ENCODE peak calls at places on chromosomes 2 and 18, in five cellular contexts. One of them, this sample, is unnamed.

GRCh38 chr18:26965206-26965605 is 99.7 kb upstream of the AQP4 start:
- DNase-seq in HFFc6: no peak
- DNase-seq in Calu3: no peak
- DNase-seq in left ventricle myocardium inferior: no peak
- DNase-seq in nephron progenitor cell: no peak
- DNase-seq in this sample: no peak

GRCh38 chr2:182228073-182228473 is 198.8 kb downstream of the PDE1A start:
- DNase-seq in Calu3: no peak
- DNase-seq in left ventricle myocardium inferior: no peak
- DNase-seq in nephron progenitor cell: no peak
- DNase-seq in HFFc6: no peak
- DNase-seq in this sample: no peak

GRCh38 chr2:75200140-75200985 is 1.0 kb upstream of the TACR1 start:
- DNase-seq in nephron progenitor cell: peak; percentile 52
- DNase-seq in Calu3: peak; percentile 53
- DNase-seq in left ventricle myocardium inferior: peak; percentile 64
- DNase-seq in HFFc6: peak; percentile 13
- DNase-seq in this sample: peak; percentile 68

GRCh38 chr2:46229134-46230063 is 67.8 kb upstream of the EPAS1 start:
- DNase-seq in left ventricle myocardium inferior: no peak
- DNase-seq in nephron progenitor cell: no peak
- DNase-seq in Calu3: peak; percentile 47
- DNase-seq in HFFc6: no peak
- DNase-seq in this sample: no peak

GRCh38 chr2:167271941-167272340 is 383.7 kb downstream of the XIRP2 start:
- DNase-seq in HFFc6: no peak
- DNase-seq in Calu3: no peak
- DNase-seq in left ventricle myocardium inferior: no peak
- DNase-seq in nephron progenitor cell: no peak
- DNase-seq in this sample: no peak

GRCh38 chr18:57533399-57533884 is 53.1 kb downstream of the FECH start:
- DNase-seq in HFFc6: peak; percentile 26
- DNase-seq in left ventricle myocardium inferior: no peak
- DNase-seq in Calu3: no peak
- DNase-seq in nephron progenitor cell: peak; percentile 53
- DNase-seq in this sample: no peak

GRCh38 chr18:21897811-21898210 is 157.2 kb downstream of the MIB1 start:
- DNase-seq in nephron progenitor cell: peak; percentile 68
- DNase-seq in left ventricle myocardium inferior: no peak
- DNase-seq in Calu3: peak; percentile 73
- DNase-seq in HFFc6: peak; percentile 11
- DNase-seq in this sample: no peak

GRCh38 chr2:159209341-159210306 is 76.9 kb downstream of the WDSUB1 start:
- DNase-seq in nephron progenitor cell: no peak
- DNase-seq in left ventricle myocardium inferior: no peak
- DNase-seq in HFFc6: no peak
- DNase-seq in Calu3: no peak
- DNase-seq in this sample: no peak

GRCh38 chr18:48866028-48866733 is 84.6 kb downstream of the SMAD7 start:
- DNase-seq in HFFc6: no peak
- DNase-seq in Calu3: no peak
- DNase-seq in left ventricle myocardium inferior: peak; percentile 53
- DNase-seq in nephron progenitor cell: no peak
- DNase-seq in this sample: no peak

GRCh38 chr2:165008916-165009315 is 53.6 kb upstream of the SLC38A11 start:
- DNase-seq in nephron progenitor cell: no peak
- DNase-seq in Calu3: peak; percentile 46
- DNase-seq in left ventricle myocardium inferior: no peak
- DNase-seq in HFFc6: no peak
- DNase-seq in this sample: no peak

GRCh38 chr18:11937874-11938478 is 29.9 kb upstream of the MPPE1 start:
- DNase-seq in HFFc6: peak; percentile 49
- DNase-seq in left ventricle myocardium inferior: peak; percentile 68
- DNase-seq in nephron progenitor cell: peak; percentile 79
- DNase-seq in Calu3: peak; percentile 81
- DNase-seq in this sample: peak; percentile 79

GRCh38 chr2:140457483-140457882 is 1673.3 kb downstream of the LRP1B start:
- DNase-seq in Calu3: no peak
- DNase-seq in left ventricle myocardium inferior: no peak
- DNase-seq in HFFc6: no peak
- DNase-seq in nephron progenitor cell: no peak
- DNase-seq in this sample: no peak

GRCh38 chr18:24234330-24234729 is 95.5 kb downstream of the CABYR start:
- DNase-seq in left ventricle myocardium inferior: peak; percentile 50
- DNase-seq in Calu3: no peak
- DNase-seq in nephron progenitor cell: no peak
- DNase-seq in HFFc6: no peak
- DNase-seq in this sample: no peak

GRCh38 chr2:46804794-46805193 is 110.8 kb downstream of the MCFD2 start:
- DNase-seq in left ventricle myocardium inferior: no peak
- DNase-seq in Calu3: no peak
- DNase-seq in nephron progenitor cell: no peak
- DNase-seq in HFFc6: no peak
- DNase-seq in this sample: no peak

GRCh38 chr2:27833931-27834330 is 56.3 kb downstream of the RBKS start:
- DNase-seq in Calu3: no peak
- DNase-seq in HFFc6: peak; percentile 48
- DNase-seq in nephron progenitor cell: no peak
- DNase-seq in left ventricle myocardium inferior: no peak
- DNase-seq in this sample: no peak

GRCh38 chr2:59885536-59885935 is 667.9 kb downstream of the BCL11A start:
- DNase-seq in Calu3: no peak
- DNase-seq in HFFc6: no peak
- DNase-seq in nephron progenitor cell: no peak
- DNase-seq in left ventricle myocardium inferior: no peak
- DNase-seq in this sample: no peak

GRCh38 chr18:8929381-8929780 is 173.1 kb upstream of the NDUFV2 start:
- DNase-seq in left ventricle myocardium inferior: no peak
- DNase-seq in Calu3: no peak
- DNase-seq in HFFc6: no peak
- DNase-seq in nephron progenitor cell: no peak
- DNase-seq in this sample: no peak

GRCh38 chr18:48455555-48456478 is 46.6 kb upstream of the ZBTB7C start:
- DNase-seq in left ventricle myocardium inferior: no peak
- DNase-seq in nephron progenitor cell: no peak
- DNase-seq in Calu3: peak; percentile 91
- DNase-seq in HFFc6: peak; percentile 68
- DNase-seq in this sample: no peak

GRCh38 chr2:108194409-108195132 is 45.2 kb upstream of the SULT1C3 start:
- DNase-seq in left ventricle myocardium inferior: no peak
- DNase-seq in nephron progenitor cell: no peak
- DNase-seq in HFFc6: no peak
- DNase-seq in Calu3: no peak
- DNase-seq in this sample: no peak
- TF ChIP-seq CTCF in left ventricle myocardium inferior: peak; percentile 55
- TF ChIP-seq CTCF in nephron progenitor cell: peak; percentile 45
- TF ChIP-seq CTCF in HFFc6: peak; percentile 82
- TF ChIP-seq CTCF in Calu3: no peak
- TF ChIP-seq CTCF in this sample: peak; percentile 68

GRCh38 chr2:3574155-3574554 is 905 bp upstream of the RPS7 start:
- DNase-seq in left ventricle myocardium inferior: no peak
- DNase-seq in nephron progenitor cell: no peak
- DNase-seq in Calu3: no peak
- DNase-seq in HFFc6: no peak
- DNase-seq in this sample: no peak

GRCh38 chr2:3572620-3573019 is 2.4 kb upstream of the RPS7 start:
- DNase-seq in left ventricle myocardium inferior: no peak
- DNase-seq in HFFc6: no peak
- DNase-seq in Calu3: no peak
- DNase-seq in nephron progenitor cell: no peak
- DNase-seq in this sample: no peak

GRCh38 chr2:3566806-3567205 is 8.3 kb upstream of the RPS7 start:
- DNase-seq in nephron progenitor cell: no peak
- DNase-seq in left ventricle myocardium inferior: no peak
- DNase-seq in Calu3: no peak
- DNase-seq in HFFc6: no peak
- DNase-seq in this sample: no peak

GRCh38 chr2:3575534-3576324 is 669 bp downstream of the RPS7 start:
- DNase-seq in nephron progenitor cell: no peak
- DNase-seq in Calu3: peak; percentile 6
- DNase-seq in HFFc6: no peak
- DNase-seq in left ventricle myocardium inferior: no peak
- DNase-seq in this sample: peak; percentile 43

GRCh38 chr2:3571284-3571683 is 3.8 kb upstream of the RPS7 start:
- DNase-seq in HFFc6: no peak
- DNase-seq in left ventricle myocardium inferior: no peak
- DNase-seq in Calu3: no peak
- DNase-seq in nephron progenitor cell: no peak
- DNase-seq in this sample: no peak
- TF ChIP-seq CTCF in HFFc6: no peak
- TF ChIP-seq CTCF in left ventricle myocardium inferior: no peak
- TF ChIP-seq CTCF in Calu3: no peak
- TF ChIP-seq CTCF in nephron progenitor cell: no peak
- TF ChIP-seq CTCF in this sample: no peak

DNA sequence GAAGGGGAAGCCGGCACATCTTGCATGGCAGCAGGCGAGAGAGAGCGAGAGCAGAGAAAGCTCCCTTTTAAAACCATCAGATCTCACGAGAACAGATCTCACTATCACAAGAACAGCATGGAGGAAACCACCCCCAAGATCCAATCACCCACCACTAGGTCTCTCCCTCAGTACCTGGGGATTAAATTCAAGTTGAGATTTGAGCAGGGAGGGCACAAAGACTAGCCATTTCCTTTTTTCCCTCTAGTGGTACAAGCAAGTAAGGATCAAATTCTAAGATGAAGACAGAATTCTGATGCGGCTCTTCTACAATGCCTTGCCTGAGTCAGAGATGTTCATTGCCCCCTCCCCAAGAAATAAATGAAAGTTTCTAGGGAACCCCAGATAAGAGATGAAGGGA is 45.6 kb upstream of the ANKRD44 start:
- DNase-seq in HFFc6: no peak
- DNase-seq in nephron progenitor cell: no peak
- DNase-seq in left ventricle myocardium inferior: no peak
- DNase-seq in Calu3: no peak
- DNase-seq in this sample: no peak
- TF ChIP-seq CTCF in HFFc6: peak; percentile 73
- TF ChIP-seq CTCF in nephron progenitor cell: peak; percentile 29
- TF ChIP-seq CTCF in left ventricle myocardium inferior: peak; percentile 16
- TF ChIP-seq CTCF in Calu3: peak; percentile 49
- TF ChIP-seq CTCF in this sample: peak; percentile 52

GRCh38 chr2:18151237-18151636 is 272.8 kb downstream of the KCNS3 start:
- DNase-seq in left ventricle myocardium inferior: no peak
- DNase-seq in Calu3: no peak
- DNase-seq in nephron progenitor cell: no peak
- DNase-seq in HFFc6: no peak
- DNase-seq in this sample: no peak

GRCh38 chr2:18154259-18154658 is 275.8 kb downstream of the KCNS3 start:
- DNase-seq in left ventricle myocardium inferior: no peak
- DNase-seq in Calu3: no peak
- DNase-seq in HFFc6: peak; percentile 22
- DNase-seq in nephron progenitor cell: no peak
- DNase-seq in this sample: no peak

GRCh38 chr2:18154812-18155211 is 276.3 kb downstream of the KCNS3 start:
- DNase-seq in nephron progenitor cell: no peak
- DNase-seq in Calu3: no peak
- DNase-seq in HFFc6: peak; percentile 5
- DNase-seq in left ventricle myocardium inferior: no peak
- DNase-seq in this sample: no peak

GRCh38 chr2:18153741-18154140 is 275.3 kb downstream of the KCNS3 start:
- DNase-seq in Calu3: no peak
- DNase-seq in HFFc6: no peak
- DNase-seq in left ventricle myocardium inferior: no peak
- DNase-seq in nephron progenitor cell: no peak
- DNase-seq in this sample: no peak

GRCh38 chr2:18149660-18150246 is 271.3 kb downstream of the KCNS3 start:
- DNase-seq in nephron progenitor cell: peak; percentile 10
- DNase-seq in HFFc6: peak; percentile 49
- DNase-seq in Calu3: no peak
- DNase-seq in left ventricle myocardium inferior: no peak
- DNase-seq in this sample: no peak
- TF ChIP-seq CTCF in nephron progenitor cell: peak; percentile 81
- TF ChIP-seq CTCF in HFFc6: peak; percentile 87
- TF ChIP-seq CTCF in Calu3: peak; percentile 35
- TF ChIP-seq CTCF in left ventricle myocardium inferior: peak; percentile 86
- TF ChIP-seq CTCF in this sample: peak; percentile 48

GRCh38 chr2:102245266-102246151 is 58.7 kb downstream of the IL1RL2 start:
- DNase-seq in left ventricle myocardium inferior: peak; percentile 45
- DNase-seq in nephron progenitor cell: no peak
- DNase-seq in Calu3: no peak
- DNase-seq in HFFc6: peak; percentile 48
- DNase-seq in this sample: no peak
- TF ChIP-seq CTCF in left ventricle myocardium inferior: no peak
- TF ChIP-seq CTCF in nephron progenitor cell: no peak
- TF ChIP-seq CTCF in Calu3: no peak
- TF ChIP-seq CTCF in HFFc6: peak; percentile 69
- TF ChIP-seq CTCF in this sample: no peak

GRCh38 chr2:238259085-238260020 is 19.5 kb upstream of the HES6 start:
- DNase-seq in HFFc6: no peak
- DNase-seq in left ventricle myocardium inferior: no peak
- DNase-seq in Calu3: peak; percentile 29
- DNase-seq in nephron progenitor cell: no peak
- DNase-seq in this sample: no peak
- TF ChIP-seq CTCF in HFFc6: peak; percentile 27
- TF ChIP-seq CTCF in left ventricle myocardium inferior: no peak
- TF ChIP-seq CTCF in Calu3: no peak
- TF ChIP-seq CTCF in nephron progenitor cell: no peak
- TF ChIP-seq CTCF in this sample: no peak

This sample was measured in mesothelial cell of epicardium.